ENCODE peak calls at places on chromosomes 6 and 20, in nine cellular contexts. W, D, Q, O, X, J, S, U and H are unnamed samples.

GRCh38 chr6:144007779-144008500 is at the start of gene PLAGL1:
- DNase-seq in X (peak), U (peak), D (peak), Q (peak), S (peak), W (no peak), O (no peak), J (peak), H (peak)

GRCh38 chr20:36465109-36466080 is 75.9 kb upstream of the MYL9 start:
- DNase-seq in U (peak), O (peak), D (no peak), X (no peak), Q (peak), S (peak), J (peak), W (peak), H (no peak)

GRCh38 chr20:13995841-13996240 is 525 bp downstream of the MACROD2 start:
- DNase-seq in S (no peak), J (no peak), X (peak), W (no peak), U (peak), Q (no peak), D (peak), O (no peak), H (peak)

GRCh38 chr6:35499372-35499771 is 2.5 kb upstream of the TEAD3 start:
- DNase-seq in J (no peak), O (no peak), Q (no peak), X (no peak), U (no peak), D (no peak), S (no peak), W (no peak), H (no peak)

GRCh38 chr6:88651400-88651799 is 312.0 kb downstream of the RNGTT start:
- DNase-seq in J (no peak), U (no peak), D (no peak), S (no peak), Q (no peak), O (no peak), W (no peak), X (no peak), H (no peak)

GRCh38 chr20:10443936-10444335 is 8.8 kb downstream of the SLX4IP start:
- DNase-seq in Q (no peak), D (no peak), O (no peak), W (no peak), U (no peak), J (no peak), S (no peak), X (no peak), H (no peak)

GRCh38 chr6:12058164-12058926 is 46.2 kb downstream of the HIVEP1 start:
- DNase-seq in D (no peak), Q (no peak), S (no peak), W (no peak), U (peak), O (no peak), X (no peak), J (no peak), H (no peak)

GRCh38 chr6:138486249-138487121 is 12.8 kb downstream of the NHSL1 start:
- DNase-seq in O (no peak), Q (no peak), S (peak), D (no peak), U (no peak), W (no peak), J (no peak), X (no peak), H (no peak)

GRCh38 chr20:16209826-16210365 is 363.4 kb downstream of the KIF16B start:
- DNase-seq in D (no peak), U (no peak), S (no peak), J (no peak), Q (no peak), W (no peak), X (no peak), O (no peak), H (no peak)

GRCh38 chr20:38123021-38123587 is 42.0 kb downstream of the TGM2 start:
- DNase-seq in W (no peak), S (peak), O (peak), X (peak), U (no peak), Q (peak), J (peak), D (peak), H (peak)

GRCh38 chr6:32645047-32645703 is 8.0 kb downstream of the HLA-DQA1 start:
- DNase-seq in J (no peak), Q (no peak), O (no peak), X (no peak), S (no peak), D (no peak), U (no peak), W (no peak), H (no peak)

GRCh38 chr6:112307707-112308106 is 39.4 kb upstream of the RFPL4B start:
- DNase-seq in W (no peak), X (no peak), O (no peak), S (no peak), U (no peak), Q (no peak), J (no peak), D (no peak), H (no peak)

GRCh38 chr20:25238319-25239037 is 9.4 kb upstream of the PYGB start:
- DNase-seq in O (peak), Q (no peak), S (no peak), X (no peak), W (no peak), D (no peak), U (no peak), J (peak), H (no peak)

GRCh38 chr6:90080876-90081464 is 186.7 kb downstream of the GJA10 start:
- DNase-seq in O (no peak), X (no peak), W (no peak), U (no peak), S (no peak), D (no peak), Q (no peak), J (no peak), H (no peak)

GRCh38 chr20:13396826-13397225 is 175.8 kb downstream of the ISM1 start:
- DNase-seq in W (no peak), Q (no peak), X (no peak), O (no peak), U (no peak), J (no peak), S (no peak), D (no peak), H (no peak)

GRCh38 chr20:10762216-10762615 is 88.4 kb upstream of the JAG1 start:
- DNase-seq in S (no peak), W (no peak), O (no peak), U (no peak), Q (no peak), D (no peak), J (no peak), X (no peak), H (no peak)

GRCh38 chr20:19269737-19270325 is 57.4 kb downstream of the SLC24A3 start:
- DNase-seq in S (no peak), D (no peak), U (no peak), X (no peak), J (peak), O (no peak), W (no peak), Q (no peak), H (no peak)

GRCh38 chr6:148392611-148393160 is 50.0 kb downstream of the SASH1 start:
- DNase-seq in U (no peak), S (no peak), Q (no peak), W (no peak), X (no peak), D (no peak), O (no peak), J (peak), H (no peak)

GRCh38 chr6:29981211-29981812 is 39.0 kb downstream of the HLA-A start:
- DNase-seq in X (no peak), W (no peak), U (no peak), Q (no peak), S (no peak), O (no peak), D (no peak), J (no peak), H (no peak)

GRCh38 chr6:99333068-99333467 is 16.4 kb downstream of the FAXC start:
- DNase-seq in S (no peak), W (no peak), X (no peak), Q (no peak), O (no peak), D (no peak), J (no peak), U (no peak), H (no peak)

GRCh38 chr6:101879782-101880181 is 486.3 kb downstream of the GRIK2 start:
- DNase-seq in S (no peak), J (no peak), O (no peak), Q (no peak), U (no peak), W (no peak), X (no peak), D (no peak), H (no peak)

GRCh38 chr6:26543953-26544352 is 5.8 kb downstream of the HMGN4 start:
- DNase-seq in S (peak), W (no peak), U (no peak), D (no peak), O (no peak), X (no peak), J (no peak), Q (no peak), H (no peak)

GRCh38 chr20:26277339-26277738 is 580.7 kb upstream of the ZNF337 start:
- DNase-seq in W (no peak), D (no peak), O (no peak), J (no peak), X (no peak), U (no peak), S (no peak), Q (no peak), H (no peak)

GRCh38 chr6:25005010-25005409 is 69.2 kb upstream of the RIPOR2 start:
- DNase-seq in D (no peak), U (no peak), X (no peak), S (no peak), Q (no peak), J (no peak), O (no peak), W (no peak), H (no peak)

GRCh38 chr6:88349511-88349910 is 183.4 kb upstream of the CNR1 start:
- DNase-seq in W (no peak), D (no peak), J (peak), Q (no peak), S (no peak), O (no peak), X (no peak), U (no peak), H (no peak)

GRCh38 chr6:53375851-53376250 is 27.1 kb upstream of the ELOVL5 start:
- DNase-seq in S (no peak), U (no peak), O (no peak), J (no peak), W (no peak), X (no peak), D (no peak), Q (no peak), H (no peak)

GRCh38 chr6:7106215-7106751 is 1.5 kb upstream of the RREB1 start:
- DNase-seq in O (no peak), X (no peak), D (no peak), J (no peak), S (peak), W (no peak), Q (no peak), U (no peak), H (no peak)

GRCh38 chr6:157792671-157793070 is 30.4 kb upstream of the SNX9 start:
- DNase-seq in U (no peak), Q (no peak), S (no peak), O (no peak), D (no peak), W (no peak), X (no peak), J (no peak), H (no peak)

GRCh38 chr6:163679753-163680152 is 265.2 kb downstream of the QKI start:
- DNase-seq in O (no peak), U (no peak), J (peak), D (peak), Q (no peak), W (no peak), X (no peak), S (no peak), H (no peak)

GRCh38 chr6:113464536-113464935 is 392.6 kb upstream of the MARCKS start:
- DNase-seq in X (no peak), U (no peak), O (no peak), W (no peak), Q (no peak), J (no peak), S (no peak), D (peak), H (no peak)

GRCh38 chr20:4469910-4470309 is 251.8 kb upstream of the PRND start:
- DNase-seq in J (no peak), X (no peak), S (no peak), U (no peak), Q (no peak), D (no peak), O (no peak), W (no peak), H (no peak)

GRCh38 chr20:23565503-23566056 is 2.7 kb downstream of the CST9L start:
- DNase-seq in D (no peak), J (no peak), S (no peak), W (no peak), O (no peak), U (no peak), X (no peak), Q (no peak), H (no peak)

GRCh38 chr6:118725944-118726343 is 74.6 kb upstream of the CEP85L start:
- DNase-seq in U (no peak), W (no peak), S (no peak), D (no peak), X (no peak), J (no peak), O (no peak), Q (no peak), H (no peak)

GRCh38 chr20:39039261-39039660 is 77.1 kb downstream of the DHX35 start:
- DNase-seq in X (no peak), U (no peak), D (no peak), S (no peak), Q (no peak), W (no peak), J (no peak), O (no peak), H (no peak)

GRCh38 chr6:5208039-5208438 is 52.7 kb downstream of the LYRM4 start:
- DNase-seq in J (no peak), X (no peak), U (no peak), S (no peak), W (no peak), O (no peak), Q (no peak), D (no peak), H (no peak)

GRCh38 chr6:127462391-127462790 is 3.2 kb upstream of the KIAA0408 start:
- DNase-seq in W (no peak), X (no peak), U (no peak), J (no peak), S (no peak), Q (no peak), O (no peak), D (no peak), H (no peak)

GRCh38 chr6:53306819-53307347 is 41.9 kb downstream of the ELOVL5 start:
- DNase-seq in Q (no peak), O (peak), U (no peak), S (peak), W (peak), X (no peak), D (no peak), J (peak), H (no peak)

GRCh38 chr6:127879685-127880084 is 21.2 kb downstream of the THEMIS start:
- DNase-seq in W (no peak), D (peak), J (peak), S (no peak), Q (no peak), U (no peak), X (no peak), O (no peak), H (no peak)

DNA sequence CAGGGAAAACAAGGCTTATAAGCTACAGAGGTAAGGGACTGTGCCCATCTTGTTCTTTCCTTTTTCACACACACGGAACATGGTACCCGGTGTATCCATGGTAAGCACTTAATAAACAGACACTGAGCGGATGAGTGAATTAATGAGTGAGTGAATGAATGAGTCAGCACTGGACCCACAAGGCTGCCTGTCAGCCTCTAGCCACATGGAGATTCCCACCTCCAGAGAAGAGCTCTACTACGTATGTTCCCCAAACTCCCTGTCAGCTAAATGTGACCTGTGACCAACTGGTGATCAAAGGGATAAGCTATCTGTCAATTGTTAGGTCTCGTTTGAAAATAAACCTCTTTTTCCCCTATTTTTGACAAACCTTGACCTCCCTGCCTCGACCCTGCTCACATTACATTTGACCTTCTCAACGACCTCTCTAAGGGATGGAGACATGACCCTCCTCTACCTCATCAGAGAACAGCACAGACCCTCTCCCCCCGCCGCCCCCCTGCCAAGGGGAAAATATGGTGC is 24.5 kb upstream of the TAF8 start:
- DNase-seq in O (no peak), Q (no peak), U (no peak), S (no peak), W (no peak), X (no peak), D (no peak), J (no peak), H (no peak)
- H3K27ac ChIP-seq in O (no peak), Q (no peak), U (no peak), S (no peak), W (no peak), X (no peak), D (no peak), J (no peak), H (no peak)

DNA sequence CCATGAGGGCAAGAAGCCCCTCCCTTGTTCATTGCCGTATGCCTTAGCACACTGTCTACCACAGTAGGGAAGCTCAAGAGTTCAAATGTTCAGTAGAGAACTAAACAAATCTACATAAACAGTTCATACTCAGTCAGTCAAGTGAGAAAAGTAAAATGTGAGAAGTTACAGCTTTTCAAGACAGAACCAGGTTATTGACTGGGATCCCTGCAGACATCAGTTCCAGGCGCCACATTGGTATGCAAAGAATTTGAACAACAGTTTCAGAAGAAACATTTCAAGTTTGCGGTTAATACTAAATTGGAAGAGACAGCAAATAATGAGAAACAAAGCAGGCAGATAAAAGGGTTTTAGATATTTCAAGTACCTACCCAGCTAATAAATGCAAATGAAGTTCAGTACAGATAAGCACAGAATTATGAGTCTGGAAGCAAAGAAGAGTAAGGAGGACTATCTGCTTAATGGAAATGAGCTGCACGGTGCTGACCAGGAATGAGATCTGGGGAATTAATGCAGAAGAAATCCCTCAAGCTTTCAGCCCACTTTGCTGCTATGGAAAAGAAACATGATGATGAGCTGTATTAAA is 246.2 kb downstream of the HACE1 start:
- DNase-seq in U (no peak), W (no peak), S (peak), D (no peak), J (peak), X (no peak), Q (no peak), O (no peak), H (no peak)
- H3K27ac ChIP-seq in U (no peak), W (no peak), S (no peak), D (no peak), J (no peak), X (no peak), Q (no peak), O (no peak), H (no peak)

DNA sequence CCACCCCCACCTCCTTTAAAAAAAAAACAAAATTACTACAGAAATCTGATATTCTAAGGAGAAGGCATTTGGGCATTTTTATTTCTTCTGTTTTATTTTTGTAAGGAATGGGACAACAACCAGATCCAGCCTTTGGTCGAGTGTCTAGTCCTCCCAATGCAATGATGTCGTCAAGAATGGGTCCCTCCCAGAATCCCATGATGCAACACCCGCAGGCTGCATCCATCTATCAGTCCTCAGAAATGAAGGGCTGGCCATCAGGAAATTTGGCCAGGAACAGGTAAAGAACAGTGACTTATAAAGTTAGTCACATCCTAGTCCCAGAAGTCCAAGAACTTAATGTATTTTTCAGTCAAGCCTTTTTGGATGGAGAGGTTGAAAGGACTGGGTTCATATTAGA is 133.0 kb downstream of the SULF2 start:
- DNase-seq in Q (no peak), O (no peak), U (no peak), W (no peak), X (no peak), S (no peak), D (no peak), J (no peak), H (no peak)
- H3K27ac ChIP-seq in Q (no peak), O (peak), U (no peak), W (no peak), X (no peak), S (no peak), D (no peak), J (no peak), H (no peak)

GRCh38 chr6:123215211-123215610 is 219.2 kb downstream of the CLVS2 start:
- DNase-seq in O (no peak), Q (no peak), W (no peak), S (no peak), U (no peak), J (no peak), D (no peak), X (no peak), H (no peak)
- H3K27ac ChIP-seq in O (no peak), Q (no peak), W (no peak), S (no peak), U (no peak), J (no peak), D (no peak), X (no peak), H (no peak)

DNA sequence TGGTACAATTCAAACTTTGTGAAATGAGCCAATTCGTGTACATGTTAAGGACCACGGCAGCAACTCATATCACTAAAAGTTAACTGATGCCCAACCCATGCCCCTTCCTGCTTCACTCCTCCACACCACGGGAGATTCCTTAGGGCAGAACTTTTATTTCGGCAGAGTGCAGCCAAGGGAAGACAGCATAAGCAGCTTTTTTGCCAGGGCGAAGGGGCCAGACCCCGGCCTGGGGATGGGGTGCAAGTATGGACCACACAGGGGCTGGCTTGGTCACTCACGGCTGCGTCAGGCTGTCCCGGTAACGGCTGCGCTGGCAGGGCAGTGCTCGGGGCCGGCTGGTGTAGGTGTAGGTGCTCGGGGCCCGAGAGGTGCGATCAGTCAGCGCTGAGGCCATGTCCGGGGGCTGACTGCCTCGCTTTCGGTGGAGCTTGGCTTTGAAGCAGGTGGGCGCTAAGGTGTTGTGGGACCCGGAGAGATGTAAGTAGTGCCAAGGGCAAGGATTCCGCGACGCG is 791 bp downstream of the RSPH3 start:
- DNase-seq in Q (no peak), W (no peak), X (no peak), S (no peak), J (peak), O (no peak), U (no peak), D (no peak), H (no peak)
- H3K27ac ChIP-seq in Q (peak), W (peak), X (peak), S (peak), J (peak), O (peak), U (peak), D (peak), H (peak)